ENCODE peak calls at places on chromosome 19, in nine cellular contexts. One of them, this sample, is unnamed.
A peak's percentile ranks its signal among the peaks of the same experiment; 100 is the strongest.

GRCh38 chr19:54478677-54479266 is 5.7 kb upstream of the CDC42EP5 start:
- DNase-seq in CD8-positive, alpha-beta memory T cell: no peak
- DNase-seq in CD8-positive, alpha-beta T cell: no peak
- DNase-seq in RWPE2: no peak
- DNase-seq in left ventricle myocardium inferior: no peak
- DNase-seq in psoas muscle: no peak
- DNase-seq in tibial nerve: no peak
- DNase-seq in endodermal cell: peak; percentile 83
- DNase-seq in GM23248: peak; percentile 63
- DNase-seq in this sample: no peak

GRCh38 chr19:55644842-55645511 is 1.5 kb downstream of the ZNF581 start:
- DNase-seq in CD8-positive, alpha-beta T cell: no peak
- DNase-seq in tibial nerve: no peak
- DNase-seq in RWPE2: no peak
- DNase-seq in endodermal cell: no peak
- DNase-seq in GM23248: no peak
- DNase-seq in CD8-positive, alpha-beta memory T cell: no peak
- DNase-seq in left ventricle myocardium inferior: no peak
- DNase-seq in psoas muscle: no peak
- DNase-seq in this sample: no peak

GRCh38 chr19:29211562-29212416 is 1.2 kb downstream of the UQCRFS1 start:
- DNase-seq in tibial nerve: no peak
- DNase-seq in psoas muscle: no peak
- DNase-seq in CD8-positive, alpha-beta T cell: no peak
- DNase-seq in left ventricle myocardium inferior: no peak
- DNase-seq in RWPE2: no peak
- DNase-seq in CD8-positive, alpha-beta memory T cell: no peak
- DNase-seq in GM23248: peak; percentile 54
- DNase-seq in endodermal cell: no peak
- DNase-seq in this sample: no peak

GRCh38 chr19:42335374-42335936 is 10.0 kb downstream of the MEGF8 start:
- DNase-seq in CD8-positive, alpha-beta memory T cell: no peak
- DNase-seq in CD8-positive, alpha-beta T cell: no peak
- DNase-seq in tibial nerve: no peak
- DNase-seq in GM23248: no peak
- DNase-seq in psoas muscle: no peak
- DNase-seq in endodermal cell: no peak
- DNase-seq in RWPE2: no peak
- DNase-seq in left ventricle myocardium inferior: no peak
- DNase-seq in this sample: no peak

GRCh38 chr19:38528931-38529330 is 88.8 kb downstream of the MAP4K1 start:
- DNase-seq in endodermal cell: no peak
- DNase-seq in CD8-positive, alpha-beta T cell: no peak
- DNase-seq in psoas muscle: no peak
- DNase-seq in tibial nerve: no peak
- DNase-seq in left ventricle myocardium inferior: no peak
- DNase-seq in CD8-positive, alpha-beta memory T cell: no peak
- DNase-seq in GM23248: no peak
- DNase-seq in RWPE2: no peak
- DNase-seq in this sample: no peak

GRCh38 chr19:17944301-17944700 is 11.5 kb downstream of the CCDC124 start:
- DNase-seq in tibial nerve: no peak
- DNase-seq in endodermal cell: no peak
- DNase-seq in psoas muscle: no peak
- DNase-seq in left ventricle myocardium inferior: no peak
- DNase-seq in GM23248: peak; percentile 93
- DNase-seq in RWPE2: no peak
- DNase-seq in CD8-positive, alpha-beta memory T cell: no peak
- DNase-seq in CD8-positive, alpha-beta T cell: no peak
- DNase-seq in this sample: no peak

GRCh38 chr19:11059511-11060358 is 29.5 kb upstream of the LDLR start:
- DNase-seq in psoas muscle: no peak
- DNase-seq in GM23248: no peak
- DNase-seq in CD8-positive, alpha-beta memory T cell: no peak
- DNase-seq in left ventricle myocardium inferior: no peak
- DNase-seq in tibial nerve: no peak
- DNase-seq in endodermal cell: no peak
- DNase-seq in RWPE2: no peak
- DNase-seq in CD8-positive, alpha-beta T cell: no peak
- DNase-seq in this sample: no peak

GRCh38 chr19:37594982-37595382 is 306 bp downstream of the ZNF540 start:
- DNase-seq in GM23248: peak; percentile 80
- DNase-seq in left ventricle myocardium inferior: peak; percentile 66
- DNase-seq in CD8-positive, alpha-beta T cell: peak; percentile 60
- DNase-seq in CD8-positive, alpha-beta memory T cell: peak; percentile 48
- DNase-seq in RWPE2: peak; percentile 57
- DNase-seq in psoas muscle: peak; percentile 81
- DNase-seq in tibial nerve: peak; percentile 54
- DNase-seq in endodermal cell: no peak
- DNase-seq in this sample: peak; percentile 54

GRCh38 chr19:48646912-48647216 is 877 bp upstream of the CA11 start:
- DNase-seq in left ventricle myocardium inferior: no peak
- DNase-seq in GM23248: no peak
- DNase-seq in endodermal cell: no peak
- DNase-seq in psoas muscle: no peak
- DNase-seq in RWPE2: no peak
- DNase-seq in CD8-positive, alpha-beta memory T cell: no peak
- DNase-seq in CD8-positive, alpha-beta T cell: no peak
- DNase-seq in tibial nerve: no peak
- DNase-seq in this sample: no peak

GRCh38 chr19:48645652-48646191 is at the start of gene CA11:
- DNase-seq in CD8-positive, alpha-beta T cell: no peak
- DNase-seq in psoas muscle: no peak
- DNase-seq in GM23248: peak; percentile 36
- DNase-seq in left ventricle myocardium inferior: no peak
- DNase-seq in RWPE2: no peak
- DNase-seq in tibial nerve: peak; percentile 32
- DNase-seq in CD8-positive, alpha-beta memory T cell: no peak
- DNase-seq in endodermal cell: peak; percentile 83
- DNase-seq in this sample: no peak

GRCh38 chr19:48644839-48645651 is 942 bp downstream of the CA11 start:
- DNase-seq in CD8-positive, alpha-beta T cell: peak; percentile 76
- DNase-seq in GM23248: peak; percentile 81
- DNase-seq in endodermal cell: peak; percentile 90
- DNase-seq in RWPE2: no peak
- DNase-seq in tibial nerve: peak; percentile 84
- DNase-seq in CD8-positive, alpha-beta memory T cell: peak; percentile 56
- DNase-seq in left ventricle myocardium inferior: peak; percentile 72
- DNase-seq in psoas muscle: peak; percentile 86
- DNase-seq in this sample: peak; percentile 68

GRCh38 chr19:48648134-48648533 is 2.1 kb upstream of the CA11 start:
- DNase-seq in psoas muscle: no peak
- DNase-seq in CD8-positive, alpha-beta T cell: no peak
- DNase-seq in left ventricle myocardium inferior: no peak
- DNase-seq in tibial nerve: no peak
- DNase-seq in endodermal cell: no peak
- DNase-seq in GM23248: no peak
- DNase-seq in CD8-positive, alpha-beta memory T cell: no peak
- DNase-seq in RWPE2: no peak
- DNase-seq in this sample: no peak

DNA sequence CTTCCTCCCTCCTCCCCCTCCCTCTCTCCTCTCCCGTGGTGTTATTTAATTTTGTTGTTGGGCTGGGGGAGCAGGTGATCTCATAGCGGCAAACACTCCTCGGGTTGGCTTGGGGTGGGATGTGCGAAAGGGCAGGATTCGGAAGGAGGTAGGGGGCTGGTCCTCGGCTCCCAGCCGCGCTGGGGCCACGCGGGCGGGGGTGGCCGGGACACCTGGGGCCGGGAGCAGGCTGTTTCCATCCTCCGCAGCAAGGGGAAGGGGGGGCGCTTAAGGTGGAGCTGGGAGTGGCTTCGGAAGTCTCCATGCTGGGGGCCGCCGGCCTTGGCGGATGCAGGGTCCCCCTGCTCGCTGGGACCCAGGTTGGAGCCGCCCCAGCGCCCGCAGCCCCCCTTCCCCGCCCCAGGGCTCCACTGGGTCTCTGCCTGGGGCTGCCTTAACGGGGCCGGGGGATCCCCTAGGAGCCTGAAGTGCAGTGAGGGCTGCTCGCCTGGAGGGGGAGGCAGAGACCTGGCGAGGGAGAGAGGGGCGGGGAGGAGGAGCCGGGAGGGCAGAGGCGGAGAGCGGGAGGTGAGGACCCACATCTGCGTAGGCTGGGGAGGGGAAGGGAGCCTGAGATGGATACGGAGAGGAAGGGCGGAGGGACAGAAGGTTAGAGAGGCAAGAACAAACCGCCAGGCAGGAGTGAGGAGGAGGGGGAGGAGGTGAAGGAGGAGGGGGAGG is 365 bp upstream of the CA11 start:
- DNase-seq in psoas muscle: peak; percentile 93
- DNase-seq in left ventricle myocardium inferior: peak; percentile 88
- DNase-seq in endodermal cell: peak; percentile 98
- DNase-seq in GM23248: peak; percentile 87
- DNase-seq in RWPE2: peak; percentile 82
- DNase-seq in tibial nerve: peak; percentile 86
- DNase-seq in CD8-positive, alpha-beta T cell: peak; percentile 92
- DNase-seq in CD8-positive, alpha-beta memory T cell: peak; percentile 87
- DNase-seq in this sample: peak; percentile 94
- H3K27ac ChIP-seq in psoas muscle: peak overlapping the region; percentile 67
- H3K27ac ChIP-seq in left ventricle myocardium inferior: peak overlapping the region; percentile 87
- H3K27ac ChIP-seq in endodermal cell: peak overlapping the region; percentile 58
- H3K27ac ChIP-seq in GM23248: no peak overlapping the region
- H3K27ac ChIP-seq in RWPE2: peak overlapping the region; percentile 26
- H3K27ac ChIP-seq in tibial nerve: peak overlapping the region; percentile 92
- H3K27ac ChIP-seq in CD8-positive, alpha-beta T cell: peak overlapping the region; percentile 80
- H3K27ac ChIP-seq in CD8-positive, alpha-beta memory T cell: peak overlapping the region; percentile 52
- H3K27ac ChIP-seq in this sample: peak overlapping the region; percentile 92

DNA sequence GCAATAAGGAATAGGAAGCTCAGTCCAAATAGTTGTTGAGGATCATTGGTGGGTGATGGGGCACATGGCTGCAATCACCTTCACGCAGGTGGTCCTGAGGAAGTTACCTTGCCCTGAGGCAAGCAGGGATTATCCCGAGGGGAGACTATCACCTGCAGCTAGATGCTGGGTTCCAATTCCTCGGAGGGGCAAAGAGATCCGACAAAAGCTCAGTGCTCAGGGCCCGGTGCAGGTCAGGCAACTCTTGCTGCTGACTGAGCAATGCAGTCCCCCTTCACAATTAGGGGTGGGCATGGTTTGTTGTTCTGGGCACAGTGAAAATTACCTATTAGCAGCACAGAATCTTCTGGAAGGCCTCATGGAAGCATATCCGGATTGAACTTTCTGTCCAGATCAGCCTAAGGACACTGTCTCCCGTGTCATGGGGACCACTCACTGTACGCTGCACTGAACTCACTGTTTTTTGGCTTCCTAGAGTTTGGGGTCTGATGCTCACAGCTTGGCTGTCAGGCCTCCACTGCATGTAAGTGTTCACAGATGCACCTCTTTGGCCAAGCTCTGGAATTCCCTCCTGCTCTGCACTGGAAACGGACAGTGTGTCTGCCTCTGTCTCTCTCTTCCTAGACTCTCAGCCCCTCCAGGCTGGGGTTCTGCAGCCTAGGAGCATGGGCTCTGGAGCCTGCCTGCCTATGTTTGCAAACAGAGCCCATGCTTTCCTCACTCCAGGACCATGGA is 372.7 kb downstream of the ZNF536 start:
- DNase-seq in GM23248: no peak
- DNase-seq in left ventricle myocardium inferior: no peak
- DNase-seq in CD8-positive, alpha-beta T cell: no peak
- DNase-seq in RWPE2: no peak
- DNase-seq in endodermal cell: no peak
- DNase-seq in tibial nerve: no peak
- DNase-seq in CD8-positive, alpha-beta memory T cell: no peak
- DNase-seq in psoas muscle: no peak
- DNase-seq in this sample: no peak
- H3K4me1 ChIP-seq in GM23248: no peaks in the 10 kb centered on the region
- H3K4me1 ChIP-seq in left ventricle myocardium inferior: no peaks in the 10 kb centered on the region
- H3K4me1 ChIP-seq in CD8-positive, alpha-beta T cell: no peaks in the 10 kb centered on the region
- H3K4me1 ChIP-seq in RWPE2: no peaks in the 10 kb centered on the region
- H3K4me1 ChIP-seq in endodermal cell: no peaks in the 10 kb centered on the region
- H3K4me1 ChIP-seq in tibial nerve: peaks cover 11% of the 10 kb centered on the region
- H3K4me1 ChIP-seq in CD8-positive, alpha-beta memory T cell: no peaks in the 10 kb centered on the region
- H3K4me1 ChIP-seq in psoas muscle: no peaks in the 10 kb centered on the region
- H3K4me1 ChIP-seq in this sample: no peaks in the 10 kb centered on the region

GRCh38 chr19:22427587-22428298 is 5.6 kb upstream of the ZNF98 start:
- DNase-seq in CD8-positive, alpha-beta T cell: no peak
- DNase-seq in endodermal cell: no peak
- DNase-seq in tibial nerve: no peak
- DNase-seq in GM23248: no peak
- DNase-seq in left ventricle myocardium inferior: no peak
- DNase-seq in psoas muscle: no peak
- DNase-seq in CD8-positive, alpha-beta memory T cell: no peak
- DNase-seq in RWPE2: no peak
- DNase-seq in this sample: no peak

GRCh38 chr19:22426901-22427300 is 4.8 kb upstream of the ZNF98 start:
- DNase-seq in CD8-positive, alpha-beta T cell: no peak
- DNase-seq in endodermal cell: no peak
- DNase-seq in RWPE2: no peak
- DNase-seq in GM23248: no peak
- DNase-seq in CD8-positive, alpha-beta memory T cell: no peak
- DNase-seq in left ventricle myocardium inferior: no peak
- DNase-seq in psoas muscle: no peak
- DNase-seq in tibial nerve: no peak
- DNase-seq in this sample: no peak

DNA sequence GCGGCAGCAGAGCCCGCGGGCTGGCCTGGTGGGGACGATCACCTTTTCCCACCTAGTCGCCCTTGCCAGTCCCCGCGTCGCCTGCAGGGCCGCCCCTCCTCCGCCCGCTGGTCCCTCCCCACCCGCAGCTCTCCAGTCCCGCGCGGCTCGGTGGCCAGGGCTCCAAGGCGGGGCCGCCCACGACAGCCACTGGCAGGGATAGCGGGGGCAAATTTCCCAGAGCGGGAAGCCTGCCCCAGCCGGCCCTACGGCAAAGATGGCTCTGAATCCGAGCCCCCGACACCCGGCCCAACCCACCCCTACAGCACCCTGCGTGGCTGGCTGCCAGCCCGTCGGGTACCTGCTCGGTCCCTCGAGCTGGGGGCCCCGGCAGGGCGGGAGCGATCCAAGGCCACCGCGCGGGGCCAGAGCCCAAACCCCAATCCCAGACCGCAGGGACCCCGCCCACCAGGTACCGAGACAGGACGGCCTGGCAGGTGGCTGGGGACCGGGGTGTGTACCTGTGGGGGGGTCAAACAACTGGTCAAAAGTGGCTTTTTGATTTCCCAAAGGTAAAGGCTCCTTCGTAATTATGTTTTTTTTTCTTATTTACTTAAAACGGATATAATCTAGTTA is 6.3 kb upstream of the ZNF98 start:
- DNase-seq in CD8-positive, alpha-beta T cell: no peak
- DNase-seq in CD8-positive, alpha-beta memory T cell: no peak
- DNase-seq in endodermal cell: no peak
- DNase-seq in left ventricle myocardium inferior: no peak
- DNase-seq in RWPE2: no peak
- DNase-seq in psoas muscle: no peak
- DNase-seq in GM23248: no peak
- DNase-seq in tibial nerve: no peak
- DNase-seq in this sample: no peak
- H3K9me3 ChIP-seq in CD8-positive, alpha-beta T cell: no peaks in the 10 kb centered on the region
- H3K9me3 ChIP-seq in CD8-positive, alpha-beta memory T cell: no peaks in the 10 kb centered on the region
- H3K9me3 ChIP-seq in endodermal cell: peaks cover 47% of the 10 kb centered on the region
- H3K9me3 ChIP-seq in left ventricle myocardium inferior: peaks cover 41% of the 10 kb centered on the region
- H3K9me3 ChIP-seq in RWPE2: peaks cover 6% of the 10 kb centered on the region
- H3K9me3 ChIP-seq in psoas muscle: no peaks in the 10 kb centered on the region
- H3K9me3 ChIP-seq in GM23248: no peaks in the 10 kb centered on the region
- H3K9me3 ChIP-seq in tibial nerve: no peaks in the 10 kb centered on the region
- H3K9me3 ChIP-seq in this sample: peaks cover 11% of the 10 kb centered on the region

DNA sequence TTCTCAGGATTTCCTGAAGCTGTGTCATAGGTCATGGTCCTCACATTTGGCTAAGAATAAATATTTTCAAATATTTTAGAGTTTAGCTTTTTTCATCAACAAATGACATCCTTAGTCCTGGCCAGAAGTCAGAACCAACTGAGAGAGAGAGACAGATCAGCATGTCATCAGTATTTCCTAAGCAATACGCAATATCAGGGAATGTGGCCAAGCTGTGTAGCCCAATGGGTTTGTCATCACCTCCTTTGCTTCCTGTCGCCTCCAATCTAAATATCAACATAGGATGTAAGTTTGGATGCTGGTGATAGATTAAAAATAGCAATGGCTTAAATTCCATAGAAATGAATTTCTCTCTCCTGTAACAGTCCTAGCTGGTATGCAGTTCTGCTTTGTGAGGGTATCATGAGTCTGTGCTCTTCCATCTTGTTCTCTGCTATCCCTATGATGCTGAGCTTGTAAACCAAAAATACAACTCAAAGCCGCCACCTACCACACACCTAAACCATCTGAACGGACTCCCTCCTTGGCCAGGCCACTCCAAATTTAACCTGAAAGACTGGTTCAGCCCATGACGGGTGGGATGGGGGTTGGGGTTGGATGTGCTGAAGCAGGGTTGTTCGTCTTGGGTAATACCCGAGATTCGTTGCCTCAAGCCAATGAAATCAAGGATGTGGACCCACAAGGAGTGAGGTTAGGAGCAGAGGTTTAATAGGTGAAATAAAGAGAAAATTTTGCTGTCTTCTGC is 10.0 kb upstream of the IGSF23 start:
- DNase-seq in psoas muscle: no peak
- DNase-seq in GM23248: peak; percentile 95
- DNase-seq in CD8-positive, alpha-beta memory T cell: no peak
- DNase-seq in tibial nerve: no peak
- DNase-seq in RWPE2: no peak
- DNase-seq in left ventricle myocardium inferior: no peak
- DNase-seq in CD8-positive, alpha-beta T cell: no peak
- DNase-seq in endodermal cell: no peak
- DNase-seq in this sample: no peak
- H3K27ac ChIP-seq in psoas muscle: peak overlapping the region; percentile 18
- H3K27ac ChIP-seq in GM23248: peak overlapping the region; percentile 64
- H3K27ac ChIP-seq in CD8-positive, alpha-beta memory T cell: no peak overlapping the region
- H3K27ac ChIP-seq in tibial nerve: no peak overlapping the region
- H3K27ac ChIP-seq in RWPE2: peak overlapping the region; percentile 34
- H3K27ac ChIP-seq in left ventricle myocardium inferior: peak overlapping the region; percentile 60
- H3K27ac ChIP-seq in CD8-positive, alpha-beta T cell: no peak overlapping the region
- H3K27ac ChIP-seq in endodermal cell: no peak overlapping the region
- H3K27ac ChIP-seq in this sample: no peak overlapping the region

This sample was measured in CD4-positive, CD25-positive, alpha-beta regulatory T cell.